ENCODE peak calls at places on chromosomes 5 and 9, in six cellular contexts. C, I, L, G, X and N are unnamed samples.

GRCh38 chr5:133967124-133967523 is 1.3 kb downstream of the C5orf15 start:
- DNase-seq in C (no peak), I (no peak), L (no peak), G (no peak), X (no peak), N (no peak)

GRCh38 chr9:129375845-129376244 is 197.8 kb upstream of the IER5L start:
- DNase-seq in C (no peak), I (no peak), L (no peak), G (no peak), X (no peak), N (no peak)

GRCh38 chr5:72648511-72648910 is 141.3 kb upstream of the ZNF366 start:
- DNase-seq in C (no peak), I (no peak), L (no peak), G (no peak), X (no peak), N (no peak)

GRCh38 chr9:75039006-75039405 is 10.9 kb upstream of the CARNMT1 start:
- DNase-seq in C (no peak), I (no peak), L (no peak), G (no peak), X (no peak), N (no peak)

GRCh38 chr5:74942622-74943286 is 76.6 kb upstream of the FAM169A start:
- DNase-seq in C (no peak), I (no peak), L (no peak), G (no peak), X (no peak), N (no peak)

GRCh38 chr5:106940986-106941385 is 729.8 kb downstream of the EFNA5 start:
- DNase-seq in C (no peak), I (no peak), L (no peak), G (no peak), X (no peak), N (no peak)

GRCh38 chr5:174192901-174193300 is 147.4 kb downstream of the NSG2 start:
- DNase-seq in C (no peak), I (peak; percentile 16), L (no peak), G (no peak), X (no peak), N (peak; percentile 64)

GRCh38 chr5:134637106-134637721 is 4.6 kb upstream of the SAR1B start:
- DNase-seq in C (no peak), I (peak; percentile 13), L (peak; percentile 68), G (no peak), X (no peak), N (no peak)

GRCh38 chr9:113220467-113221002 is 542 bp downstream of the FKBP15 start:
- DNase-seq in C (peak; percentile 27), I (no peak), L (no peak), G (no peak), X (no peak), N (no peak)
- H3K4me3 ChIP-seq in C (peak overlapping the region; percentile 85), I (peak overlapping the region; percentile 98), L (peak overlapping the region; percentile 74), G (peak overlapping the region; percentile 77), X (peak overlapping the region; percentile 76), N (peak overlapping the region; percentile 86)

DNA sequence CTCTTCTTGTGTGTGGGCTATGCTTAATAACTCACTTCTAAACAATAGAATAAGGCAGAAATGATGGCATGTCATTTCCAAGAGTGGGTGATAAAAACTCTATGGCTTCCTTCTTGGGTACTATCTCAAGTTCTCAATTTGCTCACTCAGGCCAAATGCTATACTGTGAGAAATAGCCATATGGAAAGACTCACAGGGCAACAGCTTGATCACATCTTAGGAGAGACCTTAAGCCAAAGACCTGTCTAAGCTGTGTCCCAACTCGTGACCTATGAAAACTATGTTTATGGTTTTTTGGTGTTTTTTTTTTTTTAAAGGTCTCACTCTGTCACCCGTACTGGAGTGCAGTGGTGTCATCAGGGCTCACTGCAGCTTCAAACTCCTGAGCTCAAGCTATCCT is 2.1 kb upstream of the UIMC1 start:
- DNase-seq in C (no peak), I (no peak), L (no peak), G (no peak), X (no peak), N (no peak)
- H3K36me3 ChIP-seq in C (no peaks in the 10 kb centered on the region), I (no peaks in the 10 kb centered on the region), L (no peaks in the 10 kb centered on the region), G (no peaks in the 10 kb centered on the region), X (peaks cover 14% of the 10 kb centered on the region), N (no peaks in the 10 kb centered on the region)

DNA sequence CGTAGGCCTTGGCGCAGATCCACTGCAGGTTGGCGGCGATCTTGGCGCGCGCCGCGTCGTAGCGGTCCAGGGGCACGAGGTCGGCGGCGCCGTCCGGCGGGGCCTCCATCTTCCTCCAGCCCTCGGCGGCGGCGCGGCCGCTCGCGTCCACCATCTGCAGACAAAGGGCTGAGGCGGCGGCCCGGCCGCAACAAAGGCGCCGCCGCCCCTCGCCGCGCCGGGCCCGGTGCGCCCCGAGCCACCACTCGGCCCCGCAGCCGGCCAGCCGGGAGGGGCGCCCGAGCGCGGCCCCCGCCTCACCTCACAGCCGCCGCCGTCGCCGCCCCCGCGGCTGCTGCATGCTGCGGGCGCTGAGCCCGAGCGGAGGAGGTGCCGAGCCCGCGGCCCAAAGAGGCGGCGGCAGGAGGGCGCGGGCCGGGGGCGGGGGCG is 326 bp downstream of the CAMSAP1 start:
- DNase-seq in C (no peak), I (peak; percentile 79), L (no peak), G (peak; percentile 27), X (peak; percentile 41), N (no peak)
- H3K4me3 ChIP-seq in C (peak overlapping the region; percentile 59), I (no peak overlapping the region), L (peak overlapping the region; percentile 70), G (peak overlapping the region; percentile 26), X (peak overlapping the region; percentile 63), N (peak overlapping the region; percentile 59)

GRCh38 chr5:151106073-151106472 is 25.2 kb upstream of the TNIP1 start:
- DNase-seq in C (no peak), I (no peak), L (no peak), G (no peak), X (no peak), N (no peak)

GRCh38 chr5:151107084-151107483 is 26.2 kb upstream of the TNIP1 start:
- DNase-seq in C (peak; percentile 84), I (no peak), L (no peak), G (peak; percentile 67), X (no peak), N (no peak)

GRCh38 chr5:151105561-151105960 is 24.7 kb upstream of the TNIP1 start:
- DNase-seq in C (no peak), I (no peak), L (no peak), G (no peak), X (no peak), N (no peak)

GRCh38 chr5:151107738-151108520 is 27.1 kb upstream of the TNIP1 start:
- DNase-seq in C (peak; percentile 72), I (peak; percentile 60), L (peak; percentile 58), G (peak; percentile 67), X (no peak), N (no peak)

DNA sequence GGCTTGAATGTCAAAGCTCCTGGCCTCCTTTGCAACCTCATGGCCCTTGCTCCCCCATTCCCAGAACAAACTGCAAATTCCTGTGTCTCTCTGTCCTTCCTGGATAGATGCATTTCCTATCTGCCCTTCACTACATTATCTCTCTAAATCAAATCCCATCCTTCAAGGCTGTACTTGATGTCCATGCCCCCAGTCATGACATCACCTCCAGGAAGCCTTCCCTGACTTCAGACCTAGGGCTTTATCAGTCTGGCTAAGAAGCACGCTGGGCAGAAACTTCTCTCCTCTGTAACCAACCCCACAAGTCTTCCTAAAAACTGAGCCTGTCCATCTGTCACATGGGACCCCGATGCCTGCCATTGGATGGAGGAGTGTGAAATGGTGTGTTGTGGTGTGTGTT is 25.7 kb upstream of the TNIP1 start:
- DNase-seq in C (no peak), I (no peak), L (no peak), G (no peak), X (no peak), N (no peak)
- H3K36me3 ChIP-seq in C (no peaks in the 10 kb centered on the region), I (peaks cover 99% of the 10 kb centered on the region), L (no peaks in the 10 kb centered on the region), G (no peaks in the 10 kb centered on the region), X (no peaks in the 10 kb centered on the region), N (peaks cover 12% of the 10 kb centered on the region)

GRCh38 chr9:86907346-86907745 is 40.0 kb downstream of the GAS1 start:
- DNase-seq in C (no peak), I (no peak), L (no peak), G (no peak), X (no peak), N (no peak)

GRCh38 chr9:86903461-86904010 is 43.8 kb downstream of the GAS1 start:
- DNase-seq in C (no peak), I (no peak), L (no peak), G (no peak), X (no peak), N (no peak)

GRCh38 chr9:86901511-86901910 is 45.8 kb downstream of the GAS1 start:
- DNase-seq in C (no peak), I (no peak), L (no peak), G (no peak), X (no peak), N (no peak)

GRCh38 chr9:86908261-86908660 is 39.0 kb downstream of the GAS1 start:
- DNase-seq in C (no peak), I (no peak), L (no peak), G (no peak), X (no peak), N (no peak)

GRCh38 chr9:86902606-86903460 is 44.5 kb downstream of the GAS1 start:
- DNase-seq in C (no peak), I (peak; percentile 80), L (no peak), G (no peak), X (no peak), N (no peak)
- H3K4me3 ChIP-seq in C (no peak overlapping the region), I (peak overlapping the region; percentile 76), L (peak overlapping the region; percentile 30), G (no peak overlapping the region), X (no peak overlapping the region), N (peak overlapping the region; percentile 28)